ENCODE peak calls at places on chromosomes 5 and 9, in seven cellular contexts. V is colonic mucosa, D is fibroblast of lung, K is left ventricle myocardium inferior, M is AG09309, I is HCT116, R is epithelial cell of esophagus. J is an unnamed sample.
A peak's percentile ranks its signal among the peaks of the same experiment; 100 is the strongest.

GRCh38 chr5:142215915-142216681 is 107.5 kb downstream of the NDFIP1 start:
- DNase-seq in M (peak; percentile 97), V (peak; percentile 23), K (peak; percentile 60), D (peak; percentile 98), R (peak; percentile 88), I (peak; percentile 66), J (peak; percentile 96)

GRCh38 chr5:78499485-78499884 is 139.1 kb downstream of the SCAMP1 start:
- DNase-seq in D (no peak), R (no peak), K (no peak), I (no peak), V (no peak), M (no peak), J (no peak)

GRCh38 chr9:32500768-32501167 is 25.2 kb downstream of the RIGI start:
- DNase-seq in R (peak; percentile 77), K (no peak), V (no peak), D (peak; percentile 28), I (no peak), M (no peak), J (peak; percentile 15)

GRCh38 chr5:150024241-150024984 is 23.9 kb downstream of the HMGXB3 start:
- DNase-seq in R (no peak), D (no peak), K (no peak), M (no peak), V (no peak), I (no peak), J (no peak)

GRCh38 chr9:121269888-121270254 is 1.9 kb downstream of the GSN start:
- DNase-seq in I (no peak), M (no peak), V (no peak), D (no peak), K (no peak), R (peak; percentile 54), J (no peak)

GRCh38 chr5:57316798-57317327 is 143.0 kb downstream of the GPBP1 start:
- DNase-seq in R (peak; percentile 80), I (no peak), D (peak; percentile 100), V (peak; percentile 27), M (peak; percentile 75), K (no peak), J (peak; percentile 97)

GRCh38 chr5:137374110-137374853 is 124.8 kb downstream of the SPOCK1 start:
- DNase-seq in K (no peak), V (no peak), M (no peak), R (no peak), I (no peak), D (no peak), J (no peak)

GRCh38 chr9:306907-307306 is 92.2 kb downstream of the DOCK8 start:
- DNase-seq in D (no peak), V (peak; percentile 43), I (no peak), M (no peak), R (peak; percentile 17), K (no peak), J (no peak)

GRCh38 chr5:172926008-172926523 is 33.2 kb upstream of the RPL26L1 start:
- DNase-seq in I (no peak), D (no peak), R (no peak), K (no peak), V (no peak), M (no peak), J (no peak)

GRCh38 chr9:117662651-117663050 is 41.6 kb upstream of the TLR4 start:
- DNase-seq in M (no peak), R (no peak), I (no peak), K (no peak), D (no peak), V (no peak), J (no peak)

GRCh38 chr9:28956111-28956880 is 1383.0 kb upstream of the C9orf72 start:
- DNase-seq in K (no peak), M (no peak), R (no peak), V (no peak), D (no peak), I (no peak), J (no peak)

GRCh38 chr5:89421035-89421434 is 538.1 kb upstream of the MEF2C start:
- DNase-seq in M (no peak), V (no peak), I (no peak), K (no peak), D (peak; percentile 22), R (peak; percentile 50), J (no peak)

GRCh38 chr5:180825768-180826525 is 23.3 kb upstream of the MGAT1 start:
- DNase-seq in R (peak; percentile 97), I (no peak), M (no peak), D (peak; percentile 72), V (peak; percentile 72), K (no peak), J (peak; percentile 77)

GRCh38 chr5:27503813-27504212 is 465.4 kb upstream of the CDH9 start:
- DNase-seq in I (no peak), R (no peak), V (no peak), K (no peak), M (no peak), D (no peak), J (no peak)

GRCh38 chr5:1292139-1292538 is 2.7 kb downstream of the TERT start:
- DNase-seq in M (no peak), I (no peak), D (no peak), K (no peak), R (no peak), V (peak; percentile 21), J (no peak)

GRCh38 chr9:18861599-18862546 is 171.1 kb downstream of the SAXO1 start:
- DNase-seq in I (no peak), K (peak; percentile 35), D (peak; percentile 51), R (no peak), V (no peak), M (no peak), J (peak; percentile 56)

GRCh38 chr5:146024034-146024433 is 81.3 kb downstream of the PLAC8L1 start:
- DNase-seq in D (no peak), I (no peak), K (no peak), M (no peak), V (no peak), R (no peak), J (no peak)

GRCh38 chr5:96433066-96433447 is at the start of gene PCSK1:
- DNase-seq in I (no peak), D (no peak), K (no peak), M (no peak), R (no peak), V (no peak), J (no peak)

GRCh38 chr5:66653380-66653779 is 57.2 kb downstream of the MAST4 start:
- DNase-seq in K (no peak), V (no peak), M (peak; percentile 7), I (no peak), D (peak; percentile 50), R (peak; percentile 87), J (peak; percentile 85)

GRCh38 chr5:103428411-103428871 is 134.1 kb downstream of the NUDT12 start:
- DNase-seq in K (peak; percentile 18), R (no peak), I (no peak), M (no peak), V (no peak), D (peak; percentile 36), J (peak; percentile 78)

GRCh38 chr9:127921592-127922120 is 4.8 kb upstream of the ST6GALNAC4 start:
- DNase-seq in I (no peak), R (peak; percentile 51), K (peak; percentile 70), D (peak; percentile 55), V (peak; percentile 82), M (no peak), J (peak; percentile 65)

GRCh38 chr5:76710991-76711390 is 4.9 kb upstream of the F2R start:
- DNase-seq in V (no peak), K (no peak), D (peak; percentile 57), I (no peak), M (no peak), R (peak; percentile 91), J (peak; percentile 69)

GRCh38 chr5:1127991-1128785 is 16.3 kb upstream of the SLC12A7 start:
- DNase-seq in K (peak; percentile 69), D (no peak), M (no peak), I (no peak), R (no peak), V (peak; percentile 66), J (peak; percentile 16)

GRCh38 chr5:75588666-75589065 is 22.6 kb upstream of the ANKDD1B start:
- DNase-seq in I (no peak), M (no peak), K (no peak), V (no peak), R (no peak), D (no peak), J (peak; percentile 52)

GRCh38 chr5:39376293-39376714 is 12.0 kb upstream of the C9 start:
- DNase-seq in I (peak; percentile 22), V (peak; percentile 65), R (peak; percentile 74), D (peak; percentile 65), M (no peak), K (no peak), J (peak; percentile 60)
- TF ChIP-seq CTCF in I (peak; percentile 86), V (peak; percentile 74), R (peak; percentile 83), D (peak; percentile 62), M (peak; percentile 67), K (peak; percentile 79), J (peak; percentile 72)

GRCh38 chr5:151285683-151286082 is 17.9 kb downstream of the SLC36A3 start:
- DNase-seq in V (no peak), D (no peak), I (no peak), R (no peak), K (no peak), M (no peak), J (no peak)

GRCh38 chr5:151284392-151284967 is 19.1 kb downstream of the SLC36A3 start:
- DNase-seq in I (peak; percentile 21), V (no peak), M (no peak), D (no peak), R (no peak), K (no peak), J (no peak)

GRCh38 chr5:151286246-151286645 is 17.3 kb downstream of the SLC36A3 start:
- DNase-seq in K (no peak), M (no peak), V (no peak), I (no peak), R (no peak), D (no peak), J (no peak)

GRCh38 chr5:151283120-151283825 is 20.3 kb downstream of the SLC36A3 start:
- DNase-seq in I (no peak), R (no peak), V (no peak), D (no peak), M (no peak), K (no peak), J (no peak)

GRCh38 chr5:151288180-151288579 is 15.4 kb downstream of the SLC36A3 start:
- DNase-seq in R (peak; percentile 70), K (no peak), I (peak; percentile 41), M (no peak), V (no peak), D (no peak), J (no peak)
- TF ChIP-seq CTCF in R (peak; percentile 34), K (no peak), I (peak; percentile 44), M (no peak), V (no peak), D (no peak), J (no peak)

GRCh38 chr5:151427258-151427657 is 20.1 kb upstream of the SLC36A1 start:
- DNase-seq in D (no peak), K (no peak), I (no peak), V (no peak), R (no peak), M (no peak), J (no peak)
- TF ChIP-seq CTCF in D (no peak), K (no peak), I (no peak), V (no peak), R (no peak), M (no peak), J (no peak)

GRCh38 chr5:73218552-73219171 is 45.7 kb downstream of the TMEM174 start:
- DNase-seq in V (no peak), I (peak; percentile 26), R (peak; percentile 50), D (peak; percentile 60), K (no peak), M (no peak), J (peak; percentile 54)

GRCh38 chr5:73228052-73228451 is 55.1 kb downstream of the TMEM174 start:
- DNase-seq in M (no peak), R (no peak), K (no peak), V (no peak), D (no peak), I (no peak), J (no peak)

GRCh38 chr5:73222173-73222572 is 49.2 kb downstream of the TMEM174 start:
- DNase-seq in I (no peak), R (no peak), D (no peak), V (no peak), M (no peak), K (no peak), J (no peak)
- TF ChIP-seq CTCF in I (no peak), R (no peak), D (no peak), V (no peak), M (no peak), K (no peak), J (no peak)

J was measured in cardiac fibroblast.